ENCODE peak calls at places on chromosomes 11 and 22, in eight cellular contexts. One of them, this sample, is unnamed.

GRCh38 chr11:119148855-119149370 is at the start of gene ABCG4:
- DNase-seq in RCC 7860: no peak
- DNase-seq in iPS-NIHi11: peak
- DNase-seq in kidney tubule cell: no peak
- DNase-seq in activated T-cell treated with anti-CD3 and anti-CD28 coated beads for 1 hour: no peak
- DNase-seq in Ammon's horn: no peak
- DNase-seq in NAMALWA: no peak
- DNase-seq in DND-41: peak
- DNase-seq in this sample: peak

GRCh38 chr11:107882095-107882820 is 23.7 kb upstream of the SLC35F2 start:
- DNase-seq in Ammon's horn: no peak
- DNase-seq in activated T-cell treated with anti-CD3 and anti-CD28 coated beads for 1 hour: no peak
- DNase-seq in kidney tubule cell: no peak
- DNase-seq in RCC 7860: no peak
- DNase-seq in DND-41: no peak
- DNase-seq in iPS-NIHi11: no peak
- DNase-seq in NAMALWA: no peak
- DNase-seq in this sample: no peak

GRCh38 chr11:118401880-118402590 is 629 bp downstream of the ATP5MG start:
- DNase-seq in NAMALWA: no peak
- DNase-seq in RCC 7860: peak
- DNase-seq in kidney tubule cell: peak
- DNase-seq in Ammon's horn: no peak
- DNase-seq in activated T-cell treated with anti-CD3 and anti-CD28 coated beads for 1 hour: no peak
- DNase-seq in iPS-NIHi11: no peak
- DNase-seq in DND-41: no peak
- DNase-seq in this sample: peak

GRCh38 chr11:10414659-10415058 is 40.4 kb upstream of the AMPD3 start:
- DNase-seq in Ammon's horn: peak
- DNase-seq in kidney tubule cell: no peak
- DNase-seq in iPS-NIHi11: no peak
- DNase-seq in activated T-cell treated with anti-CD3 and anti-CD28 coated beads for 1 hour: no peak
- DNase-seq in RCC 7860: no peak
- DNase-seq in DND-41: peak
- DNase-seq in NAMALWA: no peak
- DNase-seq in this sample: no peak

GRCh38 chr11:68296344-68297051 is 15.9 kb upstream of the LRP5 start:
- DNase-seq in kidney tubule cell: no peak
- DNase-seq in RCC 7860: no peak
- DNase-seq in DND-41: no peak
- DNase-seq in NAMALWA: no peak
- DNase-seq in iPS-NIHi11: no peak
- DNase-seq in Ammon's horn: no peak
- DNase-seq in activated T-cell treated with anti-CD3 and anti-CD28 coated beads for 1 hour: no peak
- DNase-seq in this sample: no peak

GRCh38 chr11:118544010-118544646 is 13.1 kb downstream of the TMEM25 start:
- DNase-seq in RCC 7860: no peak
- DNase-seq in DND-41: no peak
- DNase-seq in iPS-NIHi11: no peak
- DNase-seq in Ammon's horn: no peak
- DNase-seq in activated T-cell treated with anti-CD3 and anti-CD28 coated beads for 1 hour: no peak
- DNase-seq in NAMALWA: no peak
- DNase-seq in kidney tubule cell: no peak
- DNase-seq in this sample: no peak

GRCh38 chr11:74675761-74676160 is 55.5 kb downstream of the CHRDL2 start:
- DNase-seq in RCC 7860: no peak
- DNase-seq in DND-41: no peak
- DNase-seq in iPS-NIHi11: no peak
- DNase-seq in activated T-cell treated with anti-CD3 and anti-CD28 coated beads for 1 hour: no peak
- DNase-seq in NAMALWA: no peak
- DNase-seq in kidney tubule cell: no peak
- DNase-seq in Ammon's horn: no peak
- DNase-seq in this sample: no peak

GRCh38 chr11:31419669-31420068 is 50.0 kb downstream of the DNAJC24 start:
- DNase-seq in activated T-cell treated with anti-CD3 and anti-CD28 coated beads for 1 hour: no peak
- DNase-seq in DND-41: no peak
- DNase-seq in NAMALWA: no peak
- DNase-seq in kidney tubule cell: no peak
- DNase-seq in RCC 7860: no peak
- DNase-seq in Ammon's horn: no peak
- DNase-seq in iPS-NIHi11: no peak
- DNase-seq in this sample: no peak

GRCh38 chr11:1226981-1227550 is 4.2 kb downstream of the MUC5B start:
- DNase-seq in RCC 7860: no peak
- DNase-seq in kidney tubule cell: no peak
- DNase-seq in Ammon's horn: no peak
- DNase-seq in DND-41: no peak
- DNase-seq in iPS-NIHi11: peak
- DNase-seq in NAMALWA: no peak
- DNase-seq in activated T-cell treated with anti-CD3 and anti-CD28 coated beads for 1 hour: no peak
- DNase-seq in this sample: peak

GRCh38 chr22:45804986-45805325 is 133.3 kb downstream of the ATXN10 start:
- DNase-seq in activated T-cell treated with anti-CD3 and anti-CD28 coated beads for 1 hour: no peak
- DNase-seq in Ammon's horn: no peak
- DNase-seq in iPS-NIHi11: no peak
- DNase-seq in DND-41: no peak
- DNase-seq in kidney tubule cell: peak
- DNase-seq in NAMALWA: no peak
- DNase-seq in RCC 7860: peak
- DNase-seq in this sample: peak

GRCh38 chr11:7672960-7673723 is at the start of gene CYB5R2:
- DNase-seq in iPS-NIHi11: peak
- DNase-seq in Ammon's horn: peak
- DNase-seq in NAMALWA: no peak
- DNase-seq in kidney tubule cell: peak
- DNase-seq in DND-41: no peak
- DNase-seq in activated T-cell treated with anti-CD3 and anti-CD28 coated beads for 1 hour: no peak
- DNase-seq in RCC 7860: no peak
- DNase-seq in this sample: peak

GRCh38 chr11:69445131-69445470 is 36.4 kb upstream of the LINC01488 start:
- DNase-seq in RCC 7860: no peak
- DNase-seq in Ammon's horn: peak
- DNase-seq in DND-41: no peak
- DNase-seq in kidney tubule cell: no peak
- DNase-seq in iPS-NIHi11: no peak
- DNase-seq in activated T-cell treated with anti-CD3 and anti-CD28 coated beads for 1 hour: no peak
- DNase-seq in NAMALWA: no peak
- DNase-seq in this sample: no peak

GRCh38 chr11:110921742-110922200 is 209.5 kb upstream of the ARHGAP20 start:
- DNase-seq in RCC 7860: no peak
- DNase-seq in Ammon's horn: peak
- DNase-seq in activated T-cell treated with anti-CD3 and anti-CD28 coated beads for 1 hour: no peak
- DNase-seq in kidney tubule cell: no peak
- DNase-seq in DND-41: no peak
- DNase-seq in NAMALWA: no peak
- DNase-seq in iPS-NIHi11: peak
- DNase-seq in this sample: no peak

GRCh38 chr22:19850482-19851109 is 4.1 kb downstream of the GNB1L start:
- DNase-seq in NAMALWA: no peak
- DNase-seq in RCC 7860: no peak
- DNase-seq in kidney tubule cell: no peak
- DNase-seq in activated T-cell treated with anti-CD3 and anti-CD28 coated beads for 1 hour: no peak
- DNase-seq in Ammon's horn: no peak
- DNase-seq in iPS-NIHi11: no peak
- DNase-seq in DND-41: no peak
- DNase-seq in this sample: no peak

GRCh38 chr11:120318906-120319305 is 6.2 kb upstream of the TLCD5 start:
- DNase-seq in NAMALWA: no peak
- DNase-seq in RCC 7860: no peak
- DNase-seq in kidney tubule cell: no peak
- DNase-seq in iPS-NIHi11: no peak
- DNase-seq in Ammon's horn: no peak
- DNase-seq in DND-41: no peak
- DNase-seq in activated T-cell treated with anti-CD3 and anti-CD28 coated beads for 1 hour: no peak
- DNase-seq in this sample: no peak

GRCh38 chr11:93288767-93289166 is 41.8 kb upstream of the DEUP1 start:
- DNase-seq in RCC 7860: no peak
- DNase-seq in Ammon's horn: no peak
- DNase-seq in iPS-NIHi11: no peak
- DNase-seq in NAMALWA: no peak
- DNase-seq in kidney tubule cell: no peak
- DNase-seq in DND-41: no peak
- DNase-seq in activated T-cell treated with anti-CD3 and anti-CD28 coated beads for 1 hour: no peak
- DNase-seq in this sample: no peak

GRCh38 chr11:35507688-35508087 is 17.7 kb downstream of the PAMR1 start:
- DNase-seq in DND-41: no peak
- DNase-seq in Ammon's horn: no peak
- DNase-seq in activated T-cell treated with anti-CD3 and anti-CD28 coated beads for 1 hour: no peak
- DNase-seq in NAMALWA: no peak
- DNase-seq in iPS-NIHi11: no peak
- DNase-seq in RCC 7860: no peak
- DNase-seq in kidney tubule cell: peak
- DNase-seq in this sample: no peak

GRCh38 chr11:69915151-69915500 is 95.9 kb upstream of the FGF3 start:
- DNase-seq in DND-41: no peak
- DNase-seq in Ammon's horn: no peak
- DNase-seq in RCC 7860: peak
- DNase-seq in activated T-cell treated with anti-CD3 and anti-CD28 coated beads for 1 hour: no peak
- DNase-seq in iPS-NIHi11: no peak
- DNase-seq in NAMALWA: no peak
- DNase-seq in kidney tubule cell: peak
- DNase-seq in this sample: no peak

GRCh38 chr11:64611176-64611575 is 20.2 kb downstream of the SLC22A12 start:
- DNase-seq in NAMALWA: no peak
- DNase-seq in Ammon's horn: no peak
- DNase-seq in kidney tubule cell: no peak
- DNase-seq in iPS-NIHi11: no peak
- DNase-seq in activated T-cell treated with anti-CD3 and anti-CD28 coated beads for 1 hour: no peak
- DNase-seq in DND-41: no peak
- DNase-seq in RCC 7860: no peak
- DNase-seq in this sample: no peak

GRCh38 chr22:22558972-22559603 is at the start of gene PRAME:
- DNase-seq in NAMALWA: peak
- DNase-seq in kidney tubule cell: peak
- DNase-seq in DND-41: peak
- DNase-seq in RCC 7860: peak
- DNase-seq in iPS-NIHi11: peak
- DNase-seq in Ammon's horn: peak
- DNase-seq in activated T-cell treated with anti-CD3 and anti-CD28 coated beads for 1 hour: peak
- DNase-seq in this sample: peak

GRCh38 chr11:34250732-34251639 is 106.8 kb downstream of the ABTB2 start:
- DNase-seq in NAMALWA: peak
- DNase-seq in iPS-NIHi11: peak
- DNase-seq in kidney tubule cell: peak
- DNase-seq in Ammon's horn: peak
- DNase-seq in activated T-cell treated with anti-CD3 and anti-CD28 coated beads for 1 hour: peak
- DNase-seq in DND-41: peak
- DNase-seq in RCC 7860: peak
- DNase-seq in this sample: no peak

GRCh38 chr11:68929706-68930605 is 26.3 kb downstream of the IGHMBP2 start:
- DNase-seq in iPS-NIHi11: no peak
- DNase-seq in NAMALWA: no peak
- DNase-seq in activated T-cell treated with anti-CD3 and anti-CD28 coated beads for 1 hour: no peak
- DNase-seq in RCC 7860: no peak
- DNase-seq in Ammon's horn: no peak
- DNase-seq in DND-41: no peak
- DNase-seq in kidney tubule cell: no peak
- DNase-seq in this sample: no peak

GRCh38 chr11:59923813-59924212 is 14.4 kb upstream of the OOSP1 start:
- DNase-seq in NAMALWA: no peak
- DNase-seq in Ammon's horn: no peak
- DNase-seq in kidney tubule cell: no peak
- DNase-seq in RCC 7860: no peak
- DNase-seq in iPS-NIHi11: no peak
- DNase-seq in DND-41: peak
- DNase-seq in activated T-cell treated with anti-CD3 and anti-CD28 coated beads for 1 hour: no peak
- DNase-seq in this sample: peak

GRCh38 chr22:43183496-43184263 is 3.3 kb downstream of the TTLL12 start:
- DNase-seq in activated T-cell treated with anti-CD3 and anti-CD28 coated beads for 1 hour: no peak
- DNase-seq in NAMALWA: no peak
- DNase-seq in kidney tubule cell: peak
- DNase-seq in RCC 7860: peak
- DNase-seq in Ammon's horn: no peak
- DNase-seq in iPS-NIHi11: no peak
- DNase-seq in DND-41: no peak
- DNase-seq in this sample: no peak